ENCODE peak calls at places on chromosomes 5 and 9, in eight cellular contexts. One of them, this sample, is unnamed. For H3K4me1 and H3K27me3, the result is how much of the 10 kb centered on the place peaks cover.

GRCh38 chr9:96680812-96681499 is 25.8 kb upstream of the PRXL2C start:
- DNase-seq in Peyer's patch: no peak
- DNase-seq in IMR-90: no peak
- DNase-seq in gastrocnemius medialis: no peak
- DNase-seq in sigmoid colon: no peak
- DNase-seq in HCT116: no peak
- DNase-seq in upper lobe of left lung: no peak
- DNase-seq in spleen: no peak
- DNase-seq in this sample: no peak

GRCh38 chr9:84271004-84271886 is 69.3 kb downstream of the SLC28A3 start:
- DNase-seq in Peyer's patch: no peak
- DNase-seq in IMR-90: peak
- DNase-seq in gastrocnemius medialis: peak
- DNase-seq in sigmoid colon: peak
- DNase-seq in HCT116: no peak
- DNase-seq in upper lobe of left lung: peak
- DNase-seq in spleen: peak
- DNase-seq in this sample: no peak

GRCh38 chr5:150448960-150449490 is 514 bp downstream of the RPS14 start:
- DNase-seq in Peyer's patch: no peak
- DNase-seq in IMR-90: no peak
- DNase-seq in gastrocnemius medialis: no peak
- DNase-seq in sigmoid colon: no peak
- DNase-seq in HCT116: no peak
- DNase-seq in upper lobe of left lung: no peak
- DNase-seq in spleen: no peak
- DNase-seq in this sample: no peak

GRCh38 chr9:112890106-112891081 is at the start of gene SLC46A2:
- DNase-seq in Peyer's patch: no peak
- DNase-seq in IMR-90: no peak
- DNase-seq in gastrocnemius medialis: no peak
- DNase-seq in sigmoid colon: no peak
- DNase-seq in HCT116: no peak
- DNase-seq in upper lobe of left lung: peak
- DNase-seq in spleen: peak
- DNase-seq in this sample: peak

GRCh38 chr5:158513490-158514301 is 586.0 kb downstream of the EBF1 start:
- DNase-seq in Peyer's patch: no peak
- DNase-seq in IMR-90: no peak
- DNase-seq in gastrocnemius medialis: no peak
- DNase-seq in sigmoid colon: no peak
- DNase-seq in HCT116: no peak
- DNase-seq in upper lobe of left lung: no peak
- DNase-seq in spleen: no peak
- DNase-seq in this sample: no peak

GRCh38 chr5:58972301-58972700 is 389.4 kb downstream of the RAB3C start:
- DNase-seq in Peyer's patch: no peak
- DNase-seq in IMR-90: peak
- DNase-seq in gastrocnemius medialis: no peak
- DNase-seq in sigmoid colon: no peak
- DNase-seq in HCT116: no peak
- DNase-seq in upper lobe of left lung: no peak
- DNase-seq in spleen: no peak
- DNase-seq in this sample: no peak

GRCh38 chr9:94894111-94894699 is 167.7 kb downstream of the AOPEP start:
- DNase-seq in Peyer's patch: no peak
- DNase-seq in IMR-90: no peak
- DNase-seq in gastrocnemius medialis: no peak
- DNase-seq in sigmoid colon: no peak
- DNase-seq in HCT116: no peak
- DNase-seq in upper lobe of left lung: no peak
- DNase-seq in spleen: no peak
- DNase-seq in this sample: no peak

GRCh38 chr5:100904259-100904822 is 1.3 kb upstream of the ST8SIA4 start:
- DNase-seq in Peyer's patch: peak
- DNase-seq in IMR-90: no peak
- DNase-seq in gastrocnemius medialis: no peak
- DNase-seq in sigmoid colon: peak
- DNase-seq in HCT116: no peak
- DNase-seq in upper lobe of left lung: peak
- DNase-seq in spleen: peak
- DNase-seq in this sample: peak

GRCh38 chr5:131389096-131389868 is 125.4 kb downstream of the CDC42SE2 start:
- DNase-seq in Peyer's patch: no peak
- DNase-seq in IMR-90: no peak
- DNase-seq in gastrocnemius medialis: no peak
- DNase-seq in sigmoid colon: no peak
- DNase-seq in HCT116: no peak
- DNase-seq in upper lobe of left lung: no peak
- DNase-seq in spleen: no peak
- DNase-seq in this sample: no peak

GRCh38 chr9:112380102-112380581 is at the start of gene HSDL2:
- DNase-seq in Peyer's patch: no peak
- DNase-seq in IMR-90: peak
- DNase-seq in gastrocnemius medialis: peak
- DNase-seq in sigmoid colon: peak
- DNase-seq in HCT116: no peak
- DNase-seq in upper lobe of left lung: peak
- DNase-seq in spleen: no peak
- DNase-seq in this sample: no peak

GRCh38 chr9:72680593-72681317 is 159.3 kb downstream of the TMC1 start:
- DNase-seq in Peyer's patch: no peak
- DNase-seq in IMR-90: no peak
- DNase-seq in gastrocnemius medialis: no peak
- DNase-seq in sigmoid colon: no peak
- DNase-seq in HCT116: no peak
- DNase-seq in upper lobe of left lung: no peak
- DNase-seq in spleen: no peak
- DNase-seq in this sample: no peak

GRCh38 chr9:73810585-73811215 is 659.0 kb downstream of the ANXA1 start:
- DNase-seq in Peyer's patch: no peak
- DNase-seq in IMR-90: no peak
- DNase-seq in gastrocnemius medialis: no peak
- DNase-seq in sigmoid colon: no peak
- DNase-seq in HCT116: no peak
- DNase-seq in upper lobe of left lung: no peak
- DNase-seq in spleen: no peak
- DNase-seq in this sample: no peak

GRCh38 chr9:91920846-91921350 is 29.1 kb downstream of the ROR2 start:
- DNase-seq in Peyer's patch: no peak
- DNase-seq in IMR-90: no peak
- DNase-seq in gastrocnemius medialis: no peak
- DNase-seq in sigmoid colon: peak
- DNase-seq in HCT116: no peak
- DNase-seq in upper lobe of left lung: no peak
- DNase-seq in spleen: no peak
- DNase-seq in this sample: no peak

GRCh38 chr5:148733601-148734438 is 79.5 kb upstream of the HTR4 start:
- DNase-seq in Peyer's patch: peak
- DNase-seq in IMR-90: peak
- DNase-seq in gastrocnemius medialis: peak
- DNase-seq in sigmoid colon: peak
- DNase-seq in HCT116: peak
- DNase-seq in upper lobe of left lung: peak
- DNase-seq in spleen: peak
- DNase-seq in this sample: no peak

GRCh38 chr9:5630038-5630507 is 1.2 kb downstream of the RIC1 start:
- DNase-seq in Peyer's patch: no peak
- DNase-seq in IMR-90: no peak
- DNase-seq in gastrocnemius medialis: no peak
- DNase-seq in sigmoid colon: no peak
- DNase-seq in HCT116: no peak
- DNase-seq in upper lobe of left lung: no peak
- DNase-seq in spleen: no peak
- DNase-seq in this sample: no peak

GRCh38 chr9:5631021-5631420 is 2.1 kb downstream of the RIC1 start:
- DNase-seq in Peyer's patch: no peak
- DNase-seq in IMR-90: no peak
- DNase-seq in gastrocnemius medialis: no peak
- DNase-seq in sigmoid colon: no peak
- DNase-seq in HCT116: no peak
- DNase-seq in upper lobe of left lung: no peak
- DNase-seq in spleen: no peak
- DNase-seq in this sample: no peak

GRCh38 chr9:5628530-5629311 is at the start of gene RIC1:
- DNase-seq in Peyer's patch: peak
- DNase-seq in IMR-90: peak
- DNase-seq in gastrocnemius medialis: peak
- DNase-seq in sigmoid colon: peak
- DNase-seq in HCT116: peak
- DNase-seq in upper lobe of left lung: peak
- DNase-seq in spleen: peak
- DNase-seq in this sample: peak

GRCh38 chr9:5628183-5628529 is 751 bp upstream of the RIC1 start:
- DNase-seq in Peyer's patch: no peak
- DNase-seq in IMR-90: no peak
- DNase-seq in gastrocnemius medialis: no peak
- DNase-seq in sigmoid colon: no peak
- DNase-seq in HCT116: no peak
- DNase-seq in upper lobe of left lung: no peak
- DNase-seq in spleen: no peak
- DNase-seq in this sample: no peak

DNA sequence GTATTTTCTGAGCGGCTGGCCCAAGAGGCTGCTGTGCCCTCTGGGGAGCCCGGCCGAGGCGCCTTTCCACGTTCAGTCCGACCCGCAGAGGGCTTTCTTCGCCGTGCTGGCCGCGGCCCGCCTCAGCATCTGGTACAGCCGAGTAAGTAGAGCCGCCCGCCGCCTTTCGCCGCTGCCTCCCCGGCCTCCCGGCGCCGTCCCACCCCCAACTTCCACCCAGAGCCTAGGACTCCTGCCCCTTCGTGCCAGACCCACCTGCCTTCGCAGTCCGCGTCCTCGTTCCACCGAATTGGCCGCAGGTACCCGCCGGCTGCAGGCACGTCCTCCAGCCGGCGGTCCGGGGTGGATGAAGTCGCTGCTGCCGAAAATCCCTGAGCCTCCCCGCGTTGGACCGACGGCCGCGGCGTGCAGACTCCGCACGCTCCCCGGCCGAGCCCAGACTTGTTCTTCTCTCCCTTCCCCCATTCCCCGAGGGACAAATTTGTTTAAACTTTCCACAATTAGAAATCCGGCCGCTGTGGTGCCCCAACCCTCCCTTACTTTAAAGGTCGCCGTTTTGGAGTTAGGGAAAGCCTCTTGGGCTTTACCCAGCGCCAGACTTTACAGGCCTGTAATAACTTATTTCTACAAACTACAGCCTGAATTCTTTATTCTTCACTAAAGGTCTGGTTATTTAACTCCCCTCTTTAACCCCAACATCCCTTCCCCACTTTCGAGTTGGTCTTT is 568 bp downstream of the RIC1 start:
- DNase-seq in Peyer's patch: peak
- DNase-seq in IMR-90: no peak
- DNase-seq in gastrocnemius medialis: no peak
- DNase-seq in sigmoid colon: peak
- DNase-seq in HCT116: no peak
- DNase-seq in upper lobe of left lung: peak
- DNase-seq in spleen: no peak
- DNase-seq in this sample: peak
- TF ChIP-seq POLR2A in Peyer's patch: no peak
- TF ChIP-seq POLR2A in IMR-90: no peak
- TF ChIP-seq POLR2A in gastrocnemius medialis: no peak
- TF ChIP-seq POLR2A in sigmoid colon: no peak
- TF ChIP-seq POLR2A in HCT116: no peak
- TF ChIP-seq POLR2A in upper lobe of left lung: no peak
- TF ChIP-seq POLR2A in spleen: no peak
- TF ChIP-seq POLR2A in this sample: no peak

DNA sequence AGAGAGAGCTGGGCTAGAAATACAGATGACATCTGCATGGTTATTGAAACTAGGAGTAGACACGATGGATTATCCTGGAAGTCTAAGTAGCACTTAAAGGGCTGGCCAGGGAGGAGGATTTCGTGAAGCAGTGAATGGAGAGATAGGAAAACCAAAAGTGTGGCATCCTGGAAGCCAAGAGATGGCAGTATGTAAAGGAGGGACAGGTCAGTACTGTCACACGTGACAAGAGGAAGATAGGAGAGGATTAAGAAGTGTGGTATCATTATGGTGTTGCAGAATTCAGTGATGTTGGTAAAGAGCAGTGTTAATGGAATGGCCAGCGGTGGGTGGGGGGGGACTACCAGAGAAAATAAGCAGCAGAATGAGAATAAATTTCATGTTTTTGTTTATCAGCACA is 11.7 kb downstream of the RAD23B start:
- DNase-seq in Peyer's patch: no peak
- DNase-seq in IMR-90: no peak
- DNase-seq in gastrocnemius medialis: no peak
- DNase-seq in sigmoid colon: no peak
- DNase-seq in HCT116: no peak
- DNase-seq in upper lobe of left lung: no peak
- DNase-seq in spleen: no peak
- DNase-seq in this sample: no peak
- H3K4me1 ChIP-seq in Peyer's patch: under half
- H3K4me1 ChIP-seq in IMR-90: under half
- H3K4me1 ChIP-seq in gastrocnemius medialis: half or more
- H3K4me1 ChIP-seq in sigmoid colon: half or more
- H3K4me1 ChIP-seq in HCT116: under half
- H3K4me1 ChIP-seq in upper lobe of left lung: under half
- H3K4me1 ChIP-seq in spleen: half or more
- H3K4me1 ChIP-seq in this sample: under half

GRCh38 chr9:37030591-37030939 is 3.5 kb downstream of the PAX5 start:
- DNase-seq in Peyer's patch: no peak
- DNase-seq in IMR-90: no peak
- DNase-seq in gastrocnemius medialis: no peak
- DNase-seq in sigmoid colon: no peak
- DNase-seq in HCT116: no peak
- DNase-seq in upper lobe of left lung: no peak
- DNase-seq in spleen: peak
- DNase-seq in this sample: no peak
- H3K27me3 ChIP-seq in Peyer's patch: half or more
- H3K27me3 ChIP-seq in IMR-90: half or more
- H3K27me3 ChIP-seq in gastrocnemius medialis: half or more
- H3K27me3 ChIP-seq in sigmoid colon: half or more
- H3K27me3 ChIP-seq in HCT116: under half
- H3K27me3 ChIP-seq in upper lobe of left lung: half or more
- H3K27me3 ChIP-seq in spleen: under half
- H3K27me3 ChIP-seq in this sample: under half

DNA sequence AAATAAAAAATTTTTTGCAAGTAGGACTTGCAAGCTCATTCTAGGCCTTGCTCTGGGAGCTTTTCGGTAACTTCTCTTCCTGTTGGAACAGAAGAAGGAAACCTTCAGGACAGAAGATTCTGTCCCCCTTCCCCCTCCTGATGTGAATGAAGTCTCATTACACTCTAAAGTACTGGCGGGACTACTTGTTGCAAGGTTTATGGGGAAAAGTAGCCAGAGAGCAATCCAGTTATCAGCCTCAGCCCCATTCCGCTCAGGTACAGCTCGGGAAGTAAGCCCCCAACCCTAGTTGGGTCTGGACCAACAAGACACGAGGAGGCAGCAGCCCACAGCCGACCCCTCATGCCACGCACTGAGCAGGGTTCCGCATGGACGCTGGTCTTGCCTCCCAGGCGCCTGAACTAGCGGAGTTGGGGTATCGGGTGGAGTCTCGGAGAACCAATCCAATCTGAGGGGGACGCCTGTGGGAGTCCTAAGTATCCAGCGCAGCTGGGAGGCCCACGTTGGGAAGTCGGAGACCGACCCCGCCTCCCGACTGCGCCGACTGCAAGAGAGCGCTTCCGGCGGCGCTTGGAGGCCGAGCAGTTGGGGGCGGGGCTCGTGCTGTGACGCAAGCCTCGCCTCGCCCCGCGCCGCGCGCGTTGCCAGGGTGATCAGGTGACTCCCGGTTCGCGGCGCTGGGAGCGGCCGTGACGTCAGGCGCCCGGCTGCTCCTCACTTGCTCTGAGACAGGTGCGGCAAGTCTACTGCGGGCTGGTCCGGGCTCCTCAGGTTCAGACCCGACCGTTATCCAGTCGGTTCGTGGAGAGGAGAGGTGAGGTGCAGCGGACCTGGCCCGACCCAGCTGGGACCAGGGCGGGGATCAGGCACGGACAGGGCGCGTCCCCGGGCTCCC is at the start of gene CYSTM1:
- DNase-seq in Peyer's patch: peak
- DNase-seq in IMR-90: peak
- DNase-seq in gastrocnemius medialis: peak
- DNase-seq in sigmoid colon: peak
- DNase-seq in HCT116: peak
- DNase-seq in upper lobe of left lung: peak
- DNase-seq in spleen: peak
- DNase-seq in this sample: peak
- TF ChIP-seq POLR2A in Peyer's patch: peak
- TF ChIP-seq POLR2A in IMR-90: no peak
- TF ChIP-seq POLR2A in gastrocnemius medialis: peak
- TF ChIP-seq POLR2A in sigmoid colon: peak
- TF ChIP-seq POLR2A in HCT116: peak
- TF ChIP-seq POLR2A in upper lobe of left lung: peak
- TF ChIP-seq POLR2A in spleen: peak
- TF ChIP-seq POLR2A in this sample: peak

This sample was measured in right lobe of liver.